ENCODE peak calls at places on chromosomes 7 and 10, in four cellular contexts. Z is HepG2, W is GM12878, H is H1. L is an unnamed sample.

GRCh38 chr10:24691113-24691512 is 32.6 kb downstream of the ARHGAP21 start:
- DNase-seq in Z (no peak), W (no peak), H (no peak), L (no peak)

GRCh38 chr7:115449689-115450088 is 527.8 kb downstream of the MDFIC start:
- DNase-seq in Z (no peak), W (no peak), H (no peak), L (no peak)

GRCh38 chr7:668139-668871 is 58.2 kb upstream of the DNAAF5 start:
- DNase-seq in Z (no peak), W (no peak), H (no peak), L (no peak)

GRCh38 chr7:123871998-123872867 is 27.3 kb downstream of the HYAL4 start:
- DNase-seq in Z (peak), W (no peak), H (peak), L (peak)

GRCh38 chr7:1175967-1176851 is 16.2 kb upstream of the ZFAND2A start:
- DNase-seq in Z (peak), W (peak), H (no peak), L (peak)

GRCh38 chr7:151429555-151430331 is 10.2 kb downstream of the CRYGN start:
- DNase-seq in Z (no peak), W (peak), H (no peak), L (no peak)

GRCh38 chr7:12194426-12194825 is 16.7 kb upstream of the TMEM106B start:
- DNase-seq in Z (no peak), W (no peak), H (no peak), L (no peak)

GRCh38 chr7:97731736-97732370 is at the start of gene TAC1:
- DNase-seq in Z (no peak), W (no peak), H (no peak), L (no peak)

GRCh38 chr7:1914743-1915142 is 244.7 kb downstream of the ELFN1 start:
- DNase-seq in Z (no peak), W (no peak), H (no peak), L (no peak)

GRCh38 chr10:89001024-89001423 is 10.4 kb downstream of the FAS start:
- DNase-seq in Z (no peak), W (no peak), H (no peak), L (no peak)

GRCh38 chr7:23121175-23121574 is 15.6 kb downstream of the KLHL7 start:
- DNase-seq in Z (no peak), W (no peak), H (no peak), L (no peak)

GRCh38 chr10:118812393-118812740 is 57.6 kb upstream of the CACUL1 start:
- DNase-seq in Z (no peak), W (no peak), H (no peak), L (peak)

GRCh38 chr10:17216217-17216900 is 11.7 kb upstream of the VIM start:
- DNase-seq in Z (peak), W (peak), H (no peak), L (no peak)

GRCh38 chr10:11525503-11525902 is 85.9 kb downstream of the USP6NL start:
- DNase-seq in Z (no peak), W (no peak), H (no peak), L (no peak)

GRCh38 chr10:76191371-76191770 is 759.9 kb downstream of the LRMDA start:
- DNase-seq in Z (no peak), W (no peak), H (no peak), L (no peak)

GRCh38 chr10:114801411-114801813 is 20.2 kb upstream of the FHIP2A start:
- DNase-seq in Z (no peak), W (no peak), H (no peak), L (no peak)

GRCh38 chr10:34629120-34629519 is 186.0 kb downstream of the PARD3 start:
- DNase-seq in Z (no peak), W (no peak), H (no peak), L (no peak)

GRCh38 chr7:30322656-30323355 is 38.4 kb downstream of the ZNRF2 start:
- DNase-seq in Z (no peak), W (peak), H (no peak), L (no peak)

GRCh38 chr7:226281-226882 is 34.0 kb downstream of the FAM20C start:
- DNase-seq in Z (no peak), W (no peak), H (no peak), L (no peak)

GRCh38 chr7:542935-543789 is 23.5 kb upstream of the PDGFA start:
- DNase-seq in Z (peak), W (no peak), H (no peak), L (no peak)

GRCh38 chr7:71419546-71420337 is 287.8 kb downstream of the GALNT17 start:
- DNase-seq in Z (no peak), W (no peak), H (no peak), L (no peak)

DNA sequence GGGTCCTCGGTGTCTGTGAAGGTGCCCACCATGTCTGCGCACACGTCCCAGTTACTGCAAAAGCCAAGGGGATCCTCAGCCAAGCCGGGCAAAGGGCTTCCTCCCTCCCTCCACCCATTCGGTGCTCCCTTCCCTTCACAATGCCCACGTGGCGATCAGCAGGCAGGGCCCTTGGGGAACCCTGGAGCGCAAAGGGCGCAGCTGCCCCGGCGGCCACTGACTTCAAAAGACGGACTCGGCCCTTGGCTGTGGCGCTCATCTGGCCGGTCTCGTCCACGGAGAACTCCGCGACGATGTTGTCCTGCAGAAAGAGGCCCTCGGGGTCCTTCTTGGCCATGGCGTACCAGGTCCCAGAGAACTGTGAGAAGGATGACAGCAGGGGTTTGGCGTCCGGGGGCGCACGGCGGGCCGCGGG is 582 bp downstream of the RBP4 start:
- DNase-seq in Z (no peak), W (no peak), H (no peak), L (no peak)
- TF ChIP-seq SUZ12 in Z (no peak), W (no peak), H (no peak), L (no peak)

DNA sequence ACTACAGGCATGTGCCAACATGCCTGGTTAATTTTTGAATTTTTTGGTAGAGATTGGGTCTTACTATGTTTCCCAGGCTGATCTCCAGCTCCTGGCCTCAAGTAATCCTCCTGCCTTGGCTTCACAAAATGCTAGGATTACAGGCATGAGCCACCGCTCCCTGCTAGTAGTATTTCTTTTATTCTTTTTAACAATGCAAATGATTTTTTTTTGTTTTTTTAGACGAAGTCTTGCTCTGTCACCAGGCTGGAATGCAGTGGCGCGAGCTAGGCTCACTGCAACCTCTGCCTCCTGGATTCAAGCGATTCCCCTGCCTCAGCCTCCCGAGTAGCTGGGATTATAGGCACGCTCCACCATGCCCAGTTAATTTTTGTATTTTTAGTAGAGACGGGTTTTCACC is 58.1 kb downstream of the SVIL start:
- DNase-seq in Z (no peak), W (no peak), H (no peak), L (no peak)
- TF ChIP-seq YY1 in Z (no peak), W (no peak), H (no peak), L (no peak)

DNA sequence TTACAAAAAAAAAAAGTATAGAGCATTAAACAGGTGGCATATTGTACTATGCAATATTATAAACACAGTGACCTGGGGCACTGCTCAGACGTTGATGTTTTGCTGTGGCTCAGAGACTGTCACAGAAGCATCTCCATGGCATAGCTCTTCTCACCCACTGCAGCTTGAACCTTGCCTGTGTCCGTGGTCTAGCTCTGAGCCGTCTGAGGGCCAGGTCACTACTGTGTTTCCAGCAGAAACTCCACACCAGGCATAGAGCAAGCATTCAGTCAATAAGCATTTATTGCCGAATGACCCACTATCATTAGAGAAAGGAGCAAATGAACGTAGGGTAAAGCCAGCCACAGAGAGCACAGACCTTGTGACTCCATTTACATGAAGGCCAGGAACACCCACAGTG is 443.2 kb upstream of the FOXK1 start:
- DNase-seq in Z (no peak), W (no peak), H (no peak), L (no peak)
- TF ChIP-seq ZNF274 in Z (no peak), W (no peak), H (no peak), L (no peak)

GRCh38 chr10:80684217-80684616 is 146.5 kb downstream of the SH2D4B start:
- DNase-seq in Z (no peak), W (no peak), H (no peak), L (no peak)
- TF ChIP-seq SUZ12 in Z (no peak), W (no peak), H (no peak), L (no peak)

GRCh38 chr10:96271017-96271815 is at the start of gene BLNK:
- DNase-seq in Z (no peak), W (peak), H (no peak), L (no peak)
- TF ChIP-seq YY1 in Z (no peak), W (peak), H (no peak), L (no peak)